ENCODE peak calls at places on chromosomes 4 and X, in ten cellular contexts. Z is mammary epithelial cell, V is A549, W is right lobe of liver, I is kidney epithelial cell, R is endodermal cell, C is fibroblast of the aortic adventitia, L is neural crest cell, F is astrocyte of the spinal cord, X is RWPE1. J is an unnamed sample.

GRCh38 chrX:26918633-26919032 is 544.5 kb downstream of the PPP4R3C start:
- DNase-seq in V (peak), F (no peak), X (no peak), W (peak), R (peak), L (no peak), C (peak), I (no peak), Z (peak), J (no peak)

GRCh38 chr4:18630218-18631110 is 608.9 kb upstream of the LCORL start:
- DNase-seq in F (no peak), C (no peak), L (no peak), X (no peak), R (no peak), I (no peak), W (peak), V (no peak), Z (no peak), J (no peak)

GRCh38 chr4:123291329-123291728 is 105.3 kb upstream of the SPRY1 start:
- DNase-seq in R (no peak), C (no peak), L (no peak), F (peak), V (peak), W (no peak), I (no peak), X (no peak), Z (no peak), J (no peak)

GRCh38 chr4:173242466-173243250 is 74.0 kb downstream of the GALNT7 start:
- DNase-seq in I (peak), V (no peak), R (no peak), W (no peak), F (no peak), L (no peak), Z (peak), X (no peak), C (no peak), J (no peak)

GRCh38 chr4:145231906-145232700 is 51.7 kb upstream of the OTUD4 start:
- DNase-seq in X (no peak), W (no peak), R (no peak), F (peak), C (peak), L (no peak), V (no peak), I (no peak), Z (no peak), J (peak)

GRCh38 chr4:2574058-2574457 is 37.6 kb downstream of the FAM193A start:
- DNase-seq in X (no peak), L (no peak), C (no peak), W (no peak), R (no peak), I (no peak), V (no peak), F (no peak), Z (no peak), J (no peak)

GRCh38 chr4:113587156-113587555 is 174.4 kb downstream of the CAMK2D start:
- DNase-seq in X (no peak), R (no peak), C (no peak), I (no peak), V (no peak), Z (no peak), L (no peak), W (no peak), F (no peak), J (no peak)

GRCh38 chr4:39660045-39660444 is 21.4 kb upstream of the SMIM14 start:
- DNase-seq in W (no peak), V (no peak), F (no peak), I (no peak), L (no peak), C (no peak), R (no peak), Z (peak), X (no peak), J (peak)

GRCh38 chrX:53031380-53031779 is 17.2 kb upstream of the GPR173 start:
- DNase-seq in I (no peak), W (no peak), V (no peak), R (peak), X (no peak), C (no peak), Z (no peak), F (no peak), L (no peak), J (no peak)

GRCh38 chr4:96677499-96677898 is 837.6 kb downstream of the PDHA2 start:
- DNase-seq in F (peak), W (no peak), Z (no peak), I (peak), L (no peak), C (no peak), R (no peak), X (peak), V (no peak), J (no peak)

GRCh38 chrX:121642415-121642814 is 595.0 kb downstream of the GLUD2 start:
- DNase-seq in R (no peak), X (peak), V (no peak), W (no peak), I (peak), Z (peak), L (no peak), C (peak), F (peak), J (peak)

GRCh38 chrX:17544831-17545230 is 169.8 kb downstream of the NHS start:
- DNase-seq in I (no peak), V (no peak), X (no peak), L (no peak), W (no peak), Z (no peak), R (no peak), F (no peak), C (no peak), J (no peak)

GRCh38 chrX:31266172-31267076 is 194.6 kb upstream of the FTHL17 start:
- DNase-seq in C (no peak), W (peak), L (peak), Z (peak), X (peak), V (no peak), I (no peak), F (peak), R (peak), J (no peak)

GRCh38 chr4:73417973-73418372 is 13.9 kb downstream of the ALB start:
- DNase-seq in W (no peak), V (no peak), X (no peak), I (no peak), C (peak), F (peak), L (no peak), R (peak), Z (peak), J (no peak)

GRCh38 chr4:68342139-68342538 is 7.8 kb downstream of the YTHDC1 start:
- DNase-seq in X (peak), L (no peak), Z (peak), C (peak), W (no peak), I (peak), F (peak), R (no peak), V (peak), J (peak)

GRCh38 chr4:71417150-71417549 is 78.3 kb downstream of the SLC4A4 start:
- DNase-seq in W (no peak), F (no peak), L (no peak), V (no peak), R (no peak), C (no peak), Z (no peak), I (no peak), X (no peak), J (no peak)

GRCh38 chr4:1890979-1891378 is 19.8 kb downstream of the NSD2 start:
- DNase-seq in L (no peak), R (no peak), Z (no peak), I (no peak), X (no peak), C (no peak), F (no peak), V (no peak), W (no peak), J (no peak)

GRCh38 chr4:149531861-149532260 is 283.8 kb downstream of the IQCM start:
- DNase-seq in F (peak), V (no peak), W (no peak), L (no peak), X (peak), Z (no peak), I (no peak), C (peak), R (no peak), J (peak)

GRCh38 chr4:160175064-160175643 is 1072.3 kb downstream of the RAPGEF2 start:
- DNase-seq in I (no peak), Z (peak), W (no peak), X (no peak), L (no peak), F (no peak), V (peak), R (peak), C (no peak), J (no peak)
- TF ChIP-seq CTCF in I (no peak), Z (peak), W (no peak), X (no peak), L (no peak), F (no peak), V (no peak), R (peak), C (no peak), J (no peak)

GRCh38 chrX:154710309-154710708 is 40.6 kb downstream of the GAB3 start:
- DNase-seq in X (no peak), R (peak), I (no peak), C (no peak), F (no peak), V (no peak), L (no peak), Z (no peak), W (no peak), J (no peak)
- TF ChIP-seq CTCF in X (no peak), R (peak), I (no peak), C (no peak), F (no peak), V (no peak), L (no peak), Z (no peak), W (no peak), J (no peak)

GRCh38 chrX:155666741-155667140 is 54.0 kb upstream of the TMLHE start:
- DNase-seq in W (no peak), I (no peak), Z (no peak), V (no peak), F (no peak), C (no peak), X (no peak), R (no peak), L (no peak), J (no peak)

GRCh38 chrX:155662297-155662696 is 49.5 kb upstream of the TMLHE start:
- DNase-seq in I (no peak), X (no peak), L (no peak), V (peak), F (no peak), C (peak), W (no peak), Z (no peak), R (peak), J (no peak)
- TF ChIP-seq CTCF in I (peak), X (no peak), L (no peak), V (no peak), F (peak), C (peak), W (no peak), Z (peak), R (peak), J (peak)

DNA sequence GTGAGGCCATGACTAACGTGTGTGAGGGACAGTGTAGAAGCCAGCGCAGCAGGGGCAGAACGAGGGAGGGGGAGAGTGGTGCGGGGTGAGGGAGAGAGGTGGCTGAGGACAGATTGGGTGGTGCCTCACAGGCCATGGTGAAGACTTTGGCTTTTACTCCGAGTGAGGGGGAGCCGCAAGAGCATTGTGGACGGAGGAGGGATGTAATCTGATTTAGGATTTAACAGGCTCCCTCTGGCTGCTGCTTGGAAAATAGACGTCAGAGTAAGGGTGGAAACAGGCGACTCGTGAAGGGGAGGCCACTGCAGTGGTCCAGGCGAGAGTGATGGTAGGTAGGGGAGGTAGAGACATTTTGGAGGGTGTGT is 13.0 kb downstream of the PPP1R3F start:
- DNase-seq in R (peak), W (no peak), X (no peak), F (peak), I (no peak), V (peak), L (no peak), Z (no peak), C (peak), J (peak)
- TF ChIP-seq CTCF in R (peak), W (no peak), X (no peak), F (peak), I (peak), V (peak), L (no peak), Z (no peak), C (peak), J (peak)

GRCh38 chr4:140754918-140755810 is 1.0 kb downstream of the TBC1D9 start:
- DNase-seq in W (no peak), R (no peak), I (no peak), F (no peak), V (no peak), Z (no peak), X (no peak), L (no peak), C (no peak), J (no peak)

GRCh38 chr4:140757220-140757607 is 1.0 kb upstream of the TBC1D9 start:
- DNase-seq in L (no peak), F (no peak), Z (no peak), C (no peak), I (no peak), R (no peak), W (no peak), V (no peak), X (no peak), J (no peak)

GRCh38 chr4:140752669-140753068 is 3.5 kb downstream of the TBC1D9 start:
- DNase-seq in L (no peak), W (no peak), F (no peak), V (no peak), I (no peak), C (no peak), R (no peak), Z (no peak), X (no peak), J (no peak)

GRCh38 chr4:140755811-140756291 is 334 bp downstream of the TBC1D9 start:
- DNase-seq in V (peak), W (peak), I (no peak), C (peak), Z (peak), X (peak), L (peak), R (peak), F (peak), J (peak)

DNA sequence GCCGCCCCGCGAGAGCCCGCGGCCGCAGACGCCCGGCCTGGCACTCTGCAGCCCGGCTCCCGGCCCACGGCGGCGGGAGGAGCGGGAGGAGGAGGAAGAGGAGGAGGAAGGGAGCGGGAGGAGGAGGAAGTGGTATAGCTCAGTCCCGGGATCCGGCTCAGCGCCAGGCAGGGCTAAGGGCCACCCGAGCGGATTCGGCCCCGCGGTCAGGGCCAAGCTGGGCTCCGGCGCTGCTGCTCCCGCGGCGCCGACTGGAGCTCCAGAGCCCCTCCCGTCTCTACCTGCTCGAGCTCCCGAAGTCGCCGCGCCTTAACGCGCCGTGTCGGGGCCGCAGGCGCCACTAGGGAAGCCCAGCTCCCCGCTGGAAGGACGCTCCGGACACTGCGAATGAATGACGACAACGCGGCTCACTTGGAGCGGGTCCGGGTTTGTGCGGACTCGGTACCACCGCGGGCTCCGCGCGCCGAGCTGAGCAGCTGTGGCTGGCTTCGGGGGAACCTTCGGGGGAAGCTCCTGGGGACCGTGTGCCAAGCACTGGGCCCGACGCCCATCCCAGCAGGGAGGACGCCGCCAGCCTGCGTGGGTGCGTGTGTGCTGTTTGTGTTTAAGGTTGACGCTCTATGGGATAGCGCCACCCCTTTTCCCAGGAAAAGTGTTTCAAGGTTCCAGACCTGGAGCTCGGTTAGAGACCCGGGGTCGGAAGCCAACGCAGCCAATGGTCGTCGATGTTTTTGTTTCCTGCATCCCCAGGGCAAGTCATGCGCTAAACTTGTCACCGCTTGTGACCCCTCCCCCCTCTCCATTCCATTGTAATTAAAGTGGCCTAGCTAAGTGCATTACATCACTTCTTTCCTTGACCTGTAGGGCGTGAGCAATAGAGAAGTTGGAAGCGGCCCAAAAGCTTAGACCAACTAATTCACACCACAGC is at the start of gene TBC1D9:
- DNase-seq in L (peak), I (peak), R (peak), W (peak), V (peak), F (peak), Z (peak), X (peak), C (peak), J (peak)
- TF ChIP-seq CTCF in L (no peak), I (no peak), R (peak), W (no peak), V (peak), F (no peak), Z (no peak), X (no peak), C (no peak), J (no peak)

GRCh38 chrX:51459125-51459524 is 37.3 kb downstream of the NUDT11 start:
- DNase-seq in X (no peak), I (no peak), W (no peak), L (no peak), R (no peak), Z (peak), F (peak), C (peak), V (peak), J (peak)

GRCh38 chrX:51461053-51462050 is 35.0 kb downstream of the NUDT11 start:
- DNase-seq in X (peak), W (no peak), V (peak), Z (peak), L (peak), I (no peak), R (no peak), C (peak), F (peak), J (peak)

GRCh38 chrX:51456246-51456645 is 40.1 kb downstream of the NUDT11 start:
- DNase-seq in V (no peak), W (no peak), I (no peak), F (no peak), X (no peak), Z (no peak), C (no peak), R (peak), L (no peak), J (no peak)

GRCh38 chrX:51456814-51457213 is 39.6 kb downstream of the NUDT11 start:
- DNase-seq in L (no peak), C (peak), X (no peak), V (peak), Z (no peak), I (no peak), R (no peak), F (no peak), W (no peak), J (no peak)
- TF ChIP-seq CTCF in L (peak), C (no peak), X (no peak), V (no peak), Z (no peak), I (no peak), R (peak), F (no peak), W (no peak), J (no peak)